ENCODE peak calls at places on chromosomes 16 and 17, in eight cellular contexts. S, O, D, R, C, B, X and G are unnamed samples.

GRCh38 chr17:81537856-81538555 is 9.8 kb downstream of the FSCN2 start:
- DNase-seq in O (no peak), B (no peak), S (no peak), D (no peak), C (peak), X (no peak), R (no peak), G (no peak)

GRCh38 chr16:72189865-72190371 is 18.0 kb upstream of the PMFBP1 start:
- DNase-seq in X (no peak), C (peak), D (no peak), R (no peak), S (peak), O (no peak), B (no peak), G (peak)

GRCh38 chr17:70268383-70268782 is 99.1 kb downstream of the KCNJ2 start:
- DNase-seq in B (no peak), S (no peak), O (no peak), D (no peak), R (no peak), X (no peak), C (no peak), G (no peak)

GRCh38 chr16:50908468-50908867 is 166.6 kb downstream of the CYLD start:
- DNase-seq in O (no peak), R (no peak), X (no peak), D (no peak), S (no peak), B (no peak), C (no peak), G (no peak)

GRCh38 chr17:7263071-7263800 is 958 bp upstream of the CLDN7 start:
- DNase-seq in X (peak), B (no peak), O (no peak), C (peak), D (no peak), S (peak), R (no peak), G (no peak)

GRCh38 chr16:1923299-1924034 is 5.3 kb upstream of the HS3ST6 start:
- DNase-seq in R (no peak), S (peak), O (no peak), X (peak), D (no peak), B (peak), C (no peak), G (peak)

GRCh38 chr17:64205804-64206203 is 57.3 kb downstream of the TEX2 start:
- DNase-seq in O (no peak), X (no peak), C (no peak), D (no peak), R (no peak), S (no peak), B (no peak), G (no peak)

GRCh38 chr17:76427457-76428231 is 25.3 kb downstream of the UBE2O start:
- DNase-seq in C (peak), B (no peak), X (no peak), S (no peak), O (no peak), R (no peak), D (no peak), G (peak)

GRCh38 chr17:29592850-29593545 is at the start of gene ANKRD13B:
- DNase-seq in O (peak), X (peak), S (peak), R (peak), D (peak), C (peak), B (no peak), G (no peak)

GRCh38 chr17:82871056-82871775 is 31.4 kb upstream of the ZNF750 start:
- DNase-seq in R (no peak), C (no peak), X (no peak), B (no peak), O (peak), S (no peak), D (peak), G (no peak)
- TF ChIP-seq CTCF in R (no peak), C (no peak), X (no peak), B (no peak), O (no peak), S (no peak), D (peak), G (no peak)

DNA sequence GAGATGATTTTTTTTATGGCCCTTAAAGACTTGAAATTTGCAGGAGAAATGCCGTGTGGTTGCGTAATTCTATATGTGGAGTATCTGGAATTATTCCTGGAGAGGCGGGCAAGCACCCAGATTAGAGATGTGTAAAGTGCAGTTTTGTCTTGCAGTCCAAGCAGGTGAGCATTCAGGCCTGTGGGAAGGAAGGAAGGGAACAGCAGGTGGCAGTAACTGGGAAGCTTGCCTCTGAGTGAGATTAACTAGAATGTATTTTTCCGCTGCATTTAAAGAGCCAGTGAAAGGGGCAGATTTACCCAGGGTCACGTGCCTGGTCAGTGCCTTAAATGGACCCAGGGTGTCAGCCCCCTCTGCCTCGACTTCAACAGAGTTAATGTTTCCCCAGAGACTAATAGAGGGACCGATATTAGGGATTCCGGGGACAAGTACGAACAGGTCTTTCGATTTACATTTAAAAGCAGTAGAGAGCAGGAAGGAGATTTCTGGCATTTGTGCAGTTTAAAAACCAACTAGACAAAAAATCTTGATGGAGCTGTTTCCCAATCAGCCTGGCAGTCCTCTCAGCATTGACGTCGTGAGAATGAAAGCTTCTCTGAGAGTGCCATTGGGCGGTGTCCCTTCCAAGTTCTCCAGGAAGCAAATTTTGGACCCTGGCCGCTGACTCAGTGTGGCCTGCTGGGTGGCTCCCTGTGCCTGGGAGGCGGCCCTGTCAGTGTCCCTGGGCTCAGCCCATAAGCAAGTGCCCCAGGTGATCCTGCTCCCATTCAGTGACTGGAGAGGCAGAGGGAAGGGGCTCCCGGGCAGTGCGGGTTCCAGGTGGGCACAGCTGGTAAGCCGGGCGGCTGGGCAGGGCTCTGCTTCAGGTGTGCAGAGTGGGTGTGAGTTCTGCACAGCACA is 38.2 kb downstream of the KSR1 start:
- DNase-seq in R (no peak), D (no peak), S (peak), X (peak), O (peak), C (peak), B (peak), G (peak)
- TF ChIP-seq CTCF in R (peak), D (no peak), S (peak), X (peak), O (peak), C (peak), B (peak), G (peak)

GRCh38 chr17:41813039-41813680 is 356 bp downstream of the FKBP10 start:
- DNase-seq in R (no peak), O (no peak), X (no peak), B (no peak), S (no peak), C (no peak), D (no peak), G (no peak)
- TF ChIP-seq CTCF in R (no peak), O (no peak), X (no peak), B (no peak), S (no peak), C (no peak), D (no peak), G (no peak)

GRCh38 chr17:43353364-43353763 is 45.4 kb upstream of the ARL4D start:
- DNase-seq in B (no peak), R (no peak), X (no peak), O (no peak), C (no peak), D (no peak), S (no peak), G (no peak)

GRCh38 chr17:43351686-43352085 is 47.1 kb upstream of the ARL4D start:
- DNase-seq in C (no peak), D (no peak), X (no peak), S (no peak), R (no peak), O (no peak), B (no peak), G (no peak)

GRCh38 chr17:43350888-43351361 is 47.9 kb upstream of the ARL4D start:
- DNase-seq in X (no peak), O (no peak), C (no peak), R (no peak), B (no peak), D (no peak), S (no peak), G (no peak)

GRCh38 chr17:43352579-43352978 is 46.2 kb upstream of the ARL4D start:
- DNase-seq in B (no peak), O (no peak), D (no peak), R (no peak), S (no peak), C (no peak), X (no peak), G (no peak)

DNA sequence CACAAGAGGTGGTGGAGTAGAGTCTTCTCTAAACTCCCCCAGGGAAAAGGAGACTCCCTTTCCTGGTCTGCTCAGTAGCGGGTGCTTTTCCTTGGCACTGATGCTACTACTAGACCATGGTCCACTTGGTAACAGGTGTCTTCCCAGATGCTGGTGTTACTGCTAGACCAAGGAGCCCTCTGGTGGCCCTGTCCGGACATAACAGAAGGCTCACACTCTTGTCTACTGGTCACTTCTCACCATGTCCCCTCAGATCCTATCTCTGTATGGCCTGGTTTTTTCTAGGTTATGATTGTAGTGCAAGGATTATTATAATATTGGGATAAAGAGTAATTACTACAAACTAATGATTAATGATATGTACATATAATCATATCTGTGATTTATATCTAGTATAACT is 49.7 kb upstream of the ARL4D start:
- DNase-seq in X (no peak), R (no peak), C (no peak), S (peak), O (no peak), B (no peak), D (no peak), G (no peak)
- TF ChIP-seq CTCF in X (no peak), R (no peak), C (no peak), S (peak), O (no peak), B (no peak), D (no peak), G (no peak)

GRCh38 chr17:71436479-71436878 is 684.3 kb upstream of the SOX9 start:
- DNase-seq in R (no peak), S (no peak), B (no peak), D (no peak), C (no peak), X (no peak), O (no peak), G (no peak)

GRCh38 chr17:71437176-71437575 is 683.6 kb upstream of the SOX9 start:
- DNase-seq in S (no peak), R (no peak), O (no peak), B (no peak), D (no peak), C (no peak), X (no peak), G (no peak)

GRCh38 chr17:71440513-71440912 is 680.3 kb upstream of the SOX9 start:
- DNase-seq in C (no peak), S (peak), D (no peak), O (no peak), B (no peak), R (no peak), X (peak), G (no peak)

GRCh38 chr17:71441098-71441497 is 679.7 kb upstream of the SOX9 start:
- DNase-seq in D (no peak), C (no peak), S (peak), R (no peak), O (no peak), B (no peak), X (peak), G (peak)

GRCh38 chr17:71438631-71439146 is 682.1 kb upstream of the SOX9 start:
- DNase-seq in X (no peak), C (no peak), B (peak), S (peak), O (no peak), R (no peak), D (no peak), G (peak)
- TF ChIP-seq CTCF in X (no peak), C (no peak), B (no peak), S (peak), O (no peak), R (peak), D (no peak), G (no peak)

GRCh38 chr16:84504420-84505248 is at the start of gene MEAK7:
- DNase-seq in S (peak), B (peak), O (peak), C (peak), R (peak), D (peak), X (peak), G (peak)
- TF ChIP-seq CTCF in S (no peak), B (peak), O (no peak), C (no peak), R (no peak), D (peak), X (no peak), G (no peak)

DNA sequence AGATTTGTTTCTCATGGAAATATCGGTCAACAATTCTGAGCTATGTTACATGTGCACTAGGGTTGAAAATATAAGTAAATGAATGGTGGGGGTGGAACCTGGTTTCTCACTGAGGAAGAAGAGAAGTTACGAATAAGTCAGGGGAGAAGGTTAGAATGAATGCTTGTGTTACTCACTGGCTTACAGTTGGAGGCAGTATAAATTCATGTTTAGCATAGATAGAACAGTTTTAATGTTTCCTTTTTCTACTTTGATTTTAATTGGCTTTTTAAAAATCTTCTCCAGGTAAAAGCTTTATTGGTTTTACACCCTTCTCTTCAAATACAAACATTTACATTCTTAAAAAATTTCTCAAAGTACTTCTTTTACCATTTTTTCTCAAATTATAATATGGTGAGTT is 1113.7 kb downstream of the CDH11 start:
- DNase-seq in S (no peak), R (no peak), C (no peak), B (no peak), O (no peak), D (no peak), X (no peak), G (no peak)
- TF ChIP-seq CTCF in S (no peak), R (peak), C (no peak), B (no peak), O (no peak), D (no peak), X (no peak), G (no peak)

GRCh38 chr17:79811036-79811887 is 14.4 kb upstream of the CBX8 start:
- DNase-seq in O (peak), R (peak), X (no peak), C (peak), B (peak), S (peak), D (no peak), G (no peak)
- TF ChIP-seq CTCF in O (peak), R (peak), X (peak), C (peak), B (peak), S (peak), D (peak), G (peak)